ENCODE peak calls at places on chromosomes 1 and 21, in eight cellular contexts. One of them, this sample, is unnamed.

GRCh38 chr1:77494036-77494435 is 188.4 kb downstream of the ZZZ3 start:
- DNase-seq in H9: no peak
- DNase-seq in HCT116: no peak
- DNase-seq in fibroblast of lung: no peak
- DNase-seq in neural progenitor cell: no peak
- DNase-seq in IMR-90: no peak
- DNase-seq in astrocyte: no peak
- DNase-seq in K562: no peak
- DNase-seq in this sample: no peak

GRCh38 chr1:206469411-206469932 is 804 bp upstream of the IKBKE start:
- DNase-seq in H9: no peak
- DNase-seq in HCT116: no peak
- DNase-seq in fibroblast of lung: no peak
- DNase-seq in neural progenitor cell: no peak
- DNase-seq in IMR-90: no peak
- DNase-seq in astrocyte: no peak
- DNase-seq in K562: no peak
- DNase-seq in this sample: no peak

GRCh38 chr1:109193653-109194590 is 19.8 kb upstream of the SARS1 start:
- DNase-seq in H9: peak
- DNase-seq in HCT116: no peak
- DNase-seq in fibroblast of lung: peak
- DNase-seq in neural progenitor cell: peak
- DNase-seq in IMR-90: no peak
- DNase-seq in astrocyte: no peak
- DNase-seq in K562: peak
- DNase-seq in this sample: peak

GRCh38 chr1:1058921-1059493 is 15.1 kb downstream of the RNF223 start:
- DNase-seq in H9: no peak
- DNase-seq in HCT116: no peak
- DNase-seq in fibroblast of lung: no peak
- DNase-seq in neural progenitor cell: peak
- DNase-seq in IMR-90: no peak
- DNase-seq in astrocyte: no peak
- DNase-seq in K562: peak
- DNase-seq in this sample: peak

GRCh38 chr1:166174108-166174507 is 7.3 kb upstream of the FAM78B start:
- DNase-seq in H9: no peak
- DNase-seq in HCT116: no peak
- DNase-seq in fibroblast of lung: no peak
- DNase-seq in neural progenitor cell: no peak
- DNase-seq in IMR-90: no peak
- DNase-seq in astrocyte: no peak
- DNase-seq in K562: no peak
- DNase-seq in this sample: peak

GRCh38 chr1:154468480-154469240 is 33.4 kb upstream of the TDRD10 start:
- DNase-seq in H9: no peak
- DNase-seq in HCT116: no peak
- DNase-seq in fibroblast of lung: no peak
- DNase-seq in neural progenitor cell: no peak
- DNase-seq in IMR-90: no peak
- DNase-seq in astrocyte: no peak
- DNase-seq in K562: no peak
- DNase-seq in this sample: no peak

GRCh38 chr1:163307479-163308171 is 14.1 kb upstream of the NUF2 start:
- DNase-seq in H9: no peak
- DNase-seq in HCT116: no peak
- DNase-seq in fibroblast of lung: peak
- DNase-seq in neural progenitor cell: no peak
- DNase-seq in IMR-90: peak
- DNase-seq in astrocyte: peak
- DNase-seq in K562: no peak
- DNase-seq in this sample: no peak

GRCh38 chr1:110471131-110471530 is 20.2 kb downstream of the PROK1 start:
- DNase-seq in H9: no peak
- DNase-seq in HCT116: peak
- DNase-seq in fibroblast of lung: no peak
- DNase-seq in neural progenitor cell: no peak
- DNase-seq in IMR-90: no peak
- DNase-seq in astrocyte: no peak
- DNase-seq in K562: no peak
- DNase-seq in this sample: no peak

GRCh38 chr1:58457023-58457635 is 89.4 kb downstream of the OMA1 start:
- DNase-seq in H9: no peak
- DNase-seq in HCT116: no peak
- DNase-seq in fibroblast of lung: no peak
- DNase-seq in neural progenitor cell: no peak
- DNase-seq in IMR-90: no peak
- DNase-seq in astrocyte: no peak
- DNase-seq in K562: no peak
- DNase-seq in this sample: no peak

GRCh38 chr21:16002872-16003466 is 273.2 kb downstream of the USP25 start:
- DNase-seq in H9: no peak
- DNase-seq in HCT116: no peak
- DNase-seq in fibroblast of lung: peak
- DNase-seq in neural progenitor cell: no peak
- DNase-seq in IMR-90: peak
- DNase-seq in astrocyte: no peak
- DNase-seq in K562: no peak
- DNase-seq in this sample: no peak

GRCh38 chr1:31476891-31477846 is 64.2 kb downstream of the SERINC2 start:
- DNase-seq in H9: no peak
- DNase-seq in HCT116: no peak
- DNase-seq in fibroblast of lung: no peak
- DNase-seq in neural progenitor cell: no peak
- DNase-seq in IMR-90: no peak
- DNase-seq in astrocyte: no peak
- DNase-seq in K562: no peak
- DNase-seq in this sample: no peak

GRCh38 chr1:234893359-234893724 is 235.3 kb downstream of the TOMM20 start:
- DNase-seq in H9: no peak
- DNase-seq in HCT116: no peak
- DNase-seq in fibroblast of lung: no peak
- DNase-seq in neural progenitor cell: no peak
- DNase-seq in IMR-90: no peak
- DNase-seq in astrocyte: no peak
- DNase-seq in K562: no peak
- DNase-seq in this sample: no peak

GRCh38 chr1:30450818-30451233 is 272.6 kb downstream of the MATN1 start:
- DNase-seq in H9: peak
- DNase-seq in HCT116: no peak
- DNase-seq in fibroblast of lung: no peak
- DNase-seq in neural progenitor cell: no peak
- DNase-seq in IMR-90: no peak
- DNase-seq in astrocyte: no peak
- DNase-seq in K562: no peak
- DNase-seq in this sample: peak

GRCh38 chr1:55015731-55016620 is 17.2 kb downstream of the BSND start:
- DNase-seq in H9: no peak
- DNase-seq in HCT116: no peak
- DNase-seq in fibroblast of lung: no peak
- DNase-seq in neural progenitor cell: no peak
- DNase-seq in IMR-90: peak
- DNase-seq in astrocyte: peak
- DNase-seq in K562: no peak
- DNase-seq in this sample: peak

GRCh38 chr1:226809785-226810571 is 60.4 kb upstream of the PSEN2 start:
- DNase-seq in H9: no peak
- DNase-seq in HCT116: no peak
- DNase-seq in fibroblast of lung: no peak
- DNase-seq in neural progenitor cell: no peak
- DNase-seq in IMR-90: peak
- DNase-seq in astrocyte: peak
- DNase-seq in K562: no peak
- DNase-seq in this sample: no peak

GRCh38 chr1:111198836-111199235 is 1.6 kb downstream of the DENND2D start:
- DNase-seq in H9: no peak
- DNase-seq in HCT116: no peak
- DNase-seq in fibroblast of lung: no peak
- DNase-seq in neural progenitor cell: no peak
- DNase-seq in IMR-90: no peak
- DNase-seq in astrocyte: no peak
- DNase-seq in K562: no peak
- DNase-seq in this sample: no peak

GRCh38 chr1:85581138-85581801 is 709 bp downstream of the CCN1 start:
- DNase-seq in H9: peak
- DNase-seq in HCT116: no peak
- DNase-seq in fibroblast of lung: peak
- DNase-seq in neural progenitor cell: peak
- DNase-seq in IMR-90: peak
- DNase-seq in astrocyte: peak
- DNase-seq in K562: peak
- DNase-seq in this sample: peak
- TF ChIP-seq CTCF in H9: peak
- TF ChIP-seq CTCF in HCT116: peak
- TF ChIP-seq CTCF in fibroblast of lung: peak
- TF ChIP-seq CTCF in neural progenitor cell: peak
- TF ChIP-seq CTCF in IMR-90: peak
- TF ChIP-seq CTCF in astrocyte: peak
- TF ChIP-seq CTCF in K562: peak
- TF ChIP-seq CTCF in this sample: peak

DNA sequence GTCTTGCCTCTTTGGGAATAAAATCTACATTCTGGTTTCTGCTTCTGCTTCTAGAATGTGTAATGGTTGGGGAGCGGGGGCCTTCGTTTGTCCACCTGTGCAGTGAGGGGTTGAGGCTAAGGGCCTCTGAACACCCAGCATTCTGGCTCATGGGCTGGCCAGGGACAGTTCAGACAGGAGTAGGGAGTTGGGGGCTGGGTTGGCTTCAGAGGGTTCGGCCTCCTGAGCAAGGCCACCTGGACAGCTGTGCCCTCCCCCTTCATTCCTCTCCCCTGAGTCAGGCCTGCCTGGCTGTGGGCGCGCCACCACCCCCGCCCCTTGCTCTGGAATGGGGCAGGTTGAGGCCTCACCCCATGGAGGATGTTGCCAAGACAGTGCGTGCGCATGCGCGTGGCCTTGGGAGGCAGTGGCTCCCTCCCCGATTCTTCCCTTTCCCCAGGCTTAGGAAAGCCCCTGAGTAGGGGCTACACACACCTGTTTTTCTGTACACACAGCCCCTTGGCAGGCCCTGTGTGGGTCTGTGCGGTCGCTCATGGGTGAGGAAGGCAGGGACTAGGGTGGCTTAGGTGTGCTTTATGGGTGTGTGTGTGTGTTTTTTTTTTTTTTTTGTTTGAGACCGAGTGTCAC is 57.0 kb downstream of the YARS1 start:
- DNase-seq in H9: peak
- DNase-seq in HCT116: peak
- DNase-seq in fibroblast of lung: no peak
- DNase-seq in neural progenitor cell: peak
- DNase-seq in IMR-90: peak
- DNase-seq in astrocyte: peak
- DNase-seq in K562: peak
- DNase-seq in this sample: peak
- H3K9ac ChIP-seq in H9: peak
- H3K9ac ChIP-seq in HCT116: peak
- H3K9ac ChIP-seq in fibroblast of lung: no peak
- H3K9ac ChIP-seq in neural progenitor cell: no peak
- H3K9ac ChIP-seq in IMR-90: no peak
- H3K9ac ChIP-seq in astrocyte: peak
- H3K9ac ChIP-seq in K562: peak
- H3K9ac ChIP-seq in this sample: peak

DNA sequence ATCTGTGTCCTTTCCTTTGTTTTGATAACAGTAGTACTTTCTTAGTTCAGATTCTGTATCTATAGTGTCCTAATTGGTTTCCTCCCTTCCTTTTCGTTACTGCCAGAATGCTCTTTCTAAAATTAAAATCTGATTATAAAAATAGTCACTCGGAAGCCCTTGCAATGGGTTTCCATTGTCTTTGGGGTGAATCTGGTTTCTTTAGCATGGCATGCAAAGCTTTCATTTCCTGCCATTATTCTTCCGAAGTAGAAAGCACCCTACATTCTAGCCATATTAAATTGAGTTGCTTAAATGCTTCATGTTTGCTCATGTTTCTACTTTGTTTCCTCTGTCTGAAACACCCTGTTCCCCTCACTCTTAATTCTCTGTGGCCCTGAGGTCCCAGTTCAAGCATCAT is 53.2 kb upstream of the MACF1 start:
- DNase-seq in H9: no peak
- DNase-seq in HCT116: no peak
- DNase-seq in fibroblast of lung: no peak
- DNase-seq in neural progenitor cell: no peak
- DNase-seq in IMR-90: no peak
- DNase-seq in astrocyte: no peak
- DNase-seq in K562: no peak
- DNase-seq in this sample: no peak
- TF ChIP-seq CTCF in H9: no peak
- TF ChIP-seq CTCF in HCT116: no peak
- TF ChIP-seq CTCF in fibroblast of lung: no peak
- TF ChIP-seq CTCF in neural progenitor cell: no peak
- TF ChIP-seq CTCF in IMR-90: no peak
- TF ChIP-seq CTCF in astrocyte: no peak
- TF ChIP-seq CTCF in K562: no peak
- TF ChIP-seq CTCF in this sample: no peak

GRCh38 chr1:214446772-214447556 is 104.4 kb downstream of the PTPN14 start:
- DNase-seq in H9: peak
- DNase-seq in HCT116: peak
- DNase-seq in fibroblast of lung: peak
- DNase-seq in neural progenitor cell: peak
- DNase-seq in IMR-90: peak
- DNase-seq in astrocyte: peak
- DNase-seq in K562: no peak
- DNase-seq in this sample: peak
- H3K9ac ChIP-seq in H9: peak
- H3K9ac ChIP-seq in HCT116: peak
- H3K9ac ChIP-seq in fibroblast of lung: no peak
- H3K9ac ChIP-seq in neural progenitor cell: no peak
- H3K9ac ChIP-seq in IMR-90: peak
- H3K9ac ChIP-seq in astrocyte: peak
- H3K9ac ChIP-seq in K562: no peak
- H3K9ac ChIP-seq in this sample: peak

GRCh38 chr1:52551476-52552235 is 1.2 kb downstream of the TUT4 start:
- DNase-seq in H9: no peak
- DNase-seq in HCT116: no peak
- DNase-seq in fibroblast of lung: peak
- DNase-seq in neural progenitor cell: peak
- DNase-seq in IMR-90: peak
- DNase-seq in astrocyte: peak
- DNase-seq in K562: no peak
- DNase-seq in this sample: peak

GRCh38 chr1:52553372-52554266 is 727 bp upstream of the TUT4 start:
- DNase-seq in H9: peak
- DNase-seq in HCT116: peak
- DNase-seq in fibroblast of lung: peak
- DNase-seq in neural progenitor cell: peak
- DNase-seq in IMR-90: peak
- DNase-seq in astrocyte: peak
- DNase-seq in K562: peak
- DNase-seq in this sample: peak

GRCh38 chr1:52552236-52552504 is 722 bp downstream of the TUT4 start:
- DNase-seq in H9: no peak
- DNase-seq in HCT116: no peak
- DNase-seq in fibroblast of lung: peak
- DNase-seq in neural progenitor cell: peak
- DNase-seq in IMR-90: peak
- DNase-seq in astrocyte: peak
- DNase-seq in K562: peak
- DNase-seq in this sample: peak

GRCh38 chr1:52554267-52554640 is 1.4 kb upstream of the TUT4 start:
- DNase-seq in H9: no peak
- DNase-seq in HCT116: no peak
- DNase-seq in fibroblast of lung: peak
- DNase-seq in neural progenitor cell: peak
- DNase-seq in IMR-90: no peak
- DNase-seq in astrocyte: no peak
- DNase-seq in K562: no peak
- DNase-seq in this sample: peak

GRCh38 chr1:52552505-52553371 is at the start of gene TUT4:
- DNase-seq in H9: peak
- DNase-seq in HCT116: peak
- DNase-seq in fibroblast of lung: peak
- DNase-seq in neural progenitor cell: peak
- DNase-seq in IMR-90: peak
- DNase-seq in astrocyte: peak
- DNase-seq in K562: peak
- DNase-seq in this sample: peak
- TF ChIP-seq CTCF in H9: peak
- TF ChIP-seq CTCF in HCT116: no peak
- TF ChIP-seq CTCF in fibroblast of lung: no peak
- TF ChIP-seq CTCF in neural progenitor cell: peak
- TF ChIP-seq CTCF in IMR-90: peak
- TF ChIP-seq CTCF in astrocyte: no peak
- TF ChIP-seq CTCF in K562: no peak
- TF ChIP-seq CTCF in this sample: peak